ENCODE peak calls at places on chromosomes 4 and X, in four cellular contexts. One of them, this sample, is unnamed.

GRCh38 chr4:139584784-139585183 is 28.8 kb upstream of the SETD7 start:
- DNase-seq in WERI-Rb-1: no peak
- DNase-seq in anterior cingulate cortex: no peak
- DNase-seq in occipital lobe: no peak
- DNase-seq in this sample: no peak

GRCh38 chr4:134343661-134344060 is 142.1 kb upstream of the PABPC4L start:
- DNase-seq in anterior cingulate cortex: no peak
- DNase-seq in occipital lobe: no peak
- DNase-seq in WERI-Rb-1: no peak
- DNase-seq in this sample: no peak

GRCh38 chr4:150582881-150583286 is 933 bp downstream of the MAB21L2 start:
- DNase-seq in anterior cingulate cortex: no peak
- DNase-seq in occipital lobe: no peak
- DNase-seq in WERI-Rb-1: no peak
- DNase-seq in this sample: no peak

GRCh38 chr4:48642421-48643144 is 137.5 kb downstream of the FRYL start:
- DNase-seq in anterior cingulate cortex: no peak
- DNase-seq in occipital lobe: no peak
- DNase-seq in WERI-Rb-1: no peak
- DNase-seq in this sample: no peak

GRCh38 chr4:88341227-88342192 is 37.1 kb upstream of the HERC6 start:
- DNase-seq in WERI-Rb-1: no peak
- DNase-seq in occipital lobe: peak; percentile 71
- DNase-seq in anterior cingulate cortex: no peak
- DNase-seq in this sample: peak; percentile 63

GRCh38 chrX:105869676-105870075 is 47.3 kb downstream of the NRK start:
- DNase-seq in WERI-Rb-1: no peak
- DNase-seq in occipital lobe: no peak
- DNase-seq in anterior cingulate cortex: no peak
- DNase-seq in this sample: no peak

GRCh38 chr4:123381996-123382395 is 14.6 kb upstream of the SPRY1 start:
- DNase-seq in occipital lobe: no peak
- DNase-seq in anterior cingulate cortex: no peak
- DNase-seq in WERI-Rb-1: no peak
- DNase-seq in this sample: no peak

GRCh38 chr4:174713821-174714220 is 115.2 kb downstream of the GLRA3 start:
- DNase-seq in occipital lobe: no peak
- DNase-seq in anterior cingulate cortex: no peak
- DNase-seq in WERI-Rb-1: no peak
- DNase-seq in this sample: no peak

GRCh38 chrX:149837639-149838038 is 43.3 kb upstream of the MAGEA8 start:
- DNase-seq in occipital lobe: no peak
- DNase-seq in WERI-Rb-1: no peak
- DNase-seq in anterior cingulate cortex: no peak
- DNase-seq in this sample: no peak

GRCh38 chr4:78565971-78566372 is 14.4 kb downstream of the ANXA3 start:
- DNase-seq in anterior cingulate cortex: no peak
- DNase-seq in WERI-Rb-1: no peak
- DNase-seq in occipital lobe: no peak
- DNase-seq in this sample: no peak

GRCh38 chrX:24305905-24306304 is 8.0 kb downstream of the SUPT20HL2 start:
- DNase-seq in anterior cingulate cortex: no peak
- DNase-seq in occipital lobe: no peak
- DNase-seq in WERI-Rb-1: no peak
- DNase-seq in this sample: no peak

GRCh38 chrX:68894513-68895338 is 65.9 kb downstream of the EFNB1 start:
- DNase-seq in anterior cingulate cortex: peak; percentile 13
- DNase-seq in WERI-Rb-1: no peak
- DNase-seq in occipital lobe: peak; percentile 64
- DNase-seq in this sample: peak; percentile 61

GRCh38 chr4:110049951-110050925 is 137.6 kb downstream of the EGF start:
- DNase-seq in anterior cingulate cortex: peak; percentile 38
- DNase-seq in WERI-Rb-1: peak; percentile 65
- DNase-seq in occipital lobe: peak; percentile 18
- DNase-seq in this sample: no peak

GRCh38 chrX:2478546-2479419 is 22.0 kb downstream of the DHRSX start:
- DNase-seq in occipital lobe: no peak
- DNase-seq in anterior cingulate cortex: no peak
- DNase-seq in WERI-Rb-1: no peak
- DNase-seq in this sample: no peak

GRCh38 chrX:413322-414201 is 26.9 kb upstream of the PPP2R3B start:
- DNase-seq in occipital lobe: no peak
- DNase-seq in WERI-Rb-1: no peak
- DNase-seq in anterior cingulate cortex: no peak
- DNase-seq in this sample: no peak

GRCh38 chr4:104735174-104735573 is 240.5 kb upstream of the CXXC4 start:
- DNase-seq in WERI-Rb-1: no peak
- DNase-seq in occipital lobe: no peak
- DNase-seq in anterior cingulate cortex: no peak
- DNase-seq in this sample: no peak

GRCh38 chr4:185820119-185821028 is 8.4 kb upstream of the SORBS2 start:
- DNase-seq in anterior cingulate cortex: no peak
- DNase-seq in occipital lobe: no peak
- DNase-seq in WERI-Rb-1: no peak
- DNase-seq in this sample: no peak

GRCh38 chrX:44874481-44875184 is 1.6 kb downstream of the KDM6A start:
- DNase-seq in occipital lobe: peak; percentile 1
- DNase-seq in WERI-Rb-1: peak; percentile 25
- DNase-seq in anterior cingulate cortex: no peak
- DNase-seq in this sample: peak; percentile 25

GRCh38 chrX:53685711-53686110 is 808 bp downstream of the HUWE1 start:
- DNase-seq in WERI-Rb-1: no peak
- DNase-seq in anterior cingulate cortex: no peak
- DNase-seq in occipital lobe: no peak
- DNase-seq in this sample: no peak

GRCh38 chrX:13317366-13317765 is 2.5 kb downstream of the ATXN3L start:
- DNase-seq in occipital lobe: no peak
- DNase-seq in anterior cingulate cortex: no peak
- DNase-seq in WERI-Rb-1: no peak
- DNase-seq in this sample: no peak

GRCh38 chr4:153643406-153644016 is 40.6 kb upstream of the TLR2 start:
- DNase-seq in WERI-Rb-1: no peak
- DNase-seq in occipital lobe: no peak
- DNase-seq in anterior cingulate cortex: no peak
- DNase-seq in this sample: no peak

GRCh38 chr4:71639380-71639779 is 144.5 kb downstream of the GC start:
- DNase-seq in anterior cingulate cortex: no peak
- DNase-seq in WERI-Rb-1: peak; percentile 11
- DNase-seq in occipital lobe: no peak
- DNase-seq in this sample: no peak

GRCh38 chr4:151859646-151860045 is 98.8 kb upstream of the GATB start:
- DNase-seq in anterior cingulate cortex: no peak
- DNase-seq in WERI-Rb-1: no peak
- DNase-seq in occipital lobe: no peak
- DNase-seq in this sample: no peak

GRCh38 chr4:97159625-97160024 is 983.7 kb downstream of the STPG2 start:
- DNase-seq in WERI-Rb-1: no peak
- DNase-seq in occipital lobe: no peak
- DNase-seq in anterior cingulate cortex: no peak
- DNase-seq in this sample: no peak

GRCh38 chr4:39609454-39609911 is 29.2 kb downstream of the SMIM14 start:
- DNase-seq in WERI-Rb-1: no peak
- DNase-seq in anterior cingulate cortex: no peak
- DNase-seq in occipital lobe: no peak
- DNase-seq in this sample: no peak

GRCh38 chrX:109585488-109585887 is 39.5 kb downstream of the KCNE5 start:
- DNase-seq in WERI-Rb-1: no peak
- DNase-seq in occipital lobe: no peak
- DNase-seq in anterior cingulate cortex: no peak
- DNase-seq in this sample: no peak

GRCh38 chr4:143248827-143249226 is 64.1 kb downstream of the USP38 start:
- DNase-seq in WERI-Rb-1: no peak
- DNase-seq in anterior cingulate cortex: no peak
- DNase-seq in occipital lobe: no peak
- DNase-seq in this sample: no peak

GRCh38 chr4:31325300-31325699 is 605.1 kb downstream of the PCDH7 start:
- DNase-seq in WERI-Rb-1: no peak
- DNase-seq in anterior cingulate cortex: no peak
- DNase-seq in occipital lobe: no peak
- DNase-seq in this sample: no peak

GRCh38 chr4:76687730-76688441 is 210.1 kb downstream of the SOWAHB start:
- DNase-seq in WERI-Rb-1: peak; percentile 70
- DNase-seq in anterior cingulate cortex: no peak
- DNase-seq in occipital lobe: no peak
- DNase-seq in this sample: no peak

GRCh38 chr4:39719804-39720580 is 22.1 kb downstream of the UBE2K start:
- DNase-seq in WERI-Rb-1: no peak
- DNase-seq in occipital lobe: no peak
- DNase-seq in anterior cingulate cortex: no peak
- DNase-seq in this sample: no peak

GRCh38 chrX:46561931-46562721 is 11.4 kb upstream of the CHST7 start:
- DNase-seq in WERI-Rb-1: no peak
- DNase-seq in anterior cingulate cortex: peak; percentile 0
- DNase-seq in occipital lobe: no peak
- DNase-seq in this sample: no peak

GRCh38 chrX:39973810-39974209 is 123.9 kb downstream of the BCOR start:
- DNase-seq in occipital lobe: no peak
- DNase-seq in anterior cingulate cortex: no peak
- DNase-seq in WERI-Rb-1: no peak
- DNase-seq in this sample: no peak